ENCODE peak calls at places on chromosomes 3 and 15, in nine cellular contexts. H is right cardiac atrium; E is CD8-positive, alpha-beta memory T cell; Z is activated CD4-positive, alpha-beta T cell treated with anti-CD3 and anti-CD28 coated beads for 24 hours; W is neuronal stem cell; I is NCI-H748 treated with DMSO at 0.1 percent for 48 hours; U is activated naive CD4-positive, alpha-beta T cell treated with anti-CD3 and anti-CD28 coated beads, Interleukin-2, amount 10 ng/mL, durations not matched to agents 7 days and 5 days; V is naive thymus-derived CD8-positive, alpha-beta T cell; P is kidney glomerular epithelial cell. L is an unnamed sample.

GRCh38 chr3:94083261-94083660 is 20.4 kb downstream of the NSUN3 start:
- DNase-seq in Z (no peak), H (no peak), E (no peak), P (no peak), I (no peak), V (no peak), U (no peak), W (no peak), L (no peak)

GRCh38 chr3:186432189-186432588 is 70.2 kb upstream of the DGKG start:
- DNase-seq in E (no peak), P (peak), Z (no peak), V (no peak), H (no peak), U (no peak), I (no peak), W (no peak), L (no peak)

GRCh38 chr15:98649996-98650870 is 1.9 kb downstream of the IGF1R start:
- DNase-seq in H (peak), W (no peak), E (peak), P (peak), Z (peak), U (peak), V (peak), I (no peak), L (peak)

GRCh38 chr3:46675843-46676567 is 17.5 kb downstream of the ALS2CL start:
- DNase-seq in W (no peak), Z (no peak), U (no peak), I (no peak), H (peak), P (no peak), E (peak), V (no peak), L (peak)

GRCh38 chr3:71305246-71306206 is 278.0 kb downstream of the FOXP1 start:
- DNase-seq in I (peak), Z (no peak), V (peak), P (peak), W (peak), U (peak), E (no peak), H (no peak), L (peak)

GRCh38 chr3:143343031-143343430 is 223.5 kb downstream of the CHST2 start:
- DNase-seq in U (no peak), I (no peak), W (no peak), Z (no peak), H (no peak), P (no peak), V (no peak), E (no peak), L (no peak)

GRCh38 chr15:81843226-81843625 is 202.6 kb downstream of the MEX3B start:
- DNase-seq in P (no peak), H (no peak), E (no peak), W (no peak), U (no peak), Z (no peak), I (no peak), V (no peak), L (no peak)

GRCh38 chr3:153591566-153592221 is 429.7 kb downstream of the RAP2B start:
- DNase-seq in Z (no peak), H (no peak), U (no peak), E (no peak), W (no peak), V (no peak), P (no peak), I (no peak), L (no peak)

GRCh38 chr3:9129366-9129765 is 120.1 kb downstream of the SRGAP3 start:
- DNase-seq in W (no peak), I (no peak), V (no peak), H (no peak), E (no peak), Z (no peak), P (no peak), U (no peak), L (no peak)

GRCh38 chr3:178982138-178982537 is 89.5 kb downstream of the ZMAT3 start:
- DNase-seq in V (no peak), U (no peak), E (no peak), Z (no peak), H (no peak), I (no peak), P (no peak), W (no peak), L (no peak)

GRCh38 chr15:90986790-90987507 is 7.4 kb downstream of the PRC1 start:
- DNase-seq in H (no peak), Z (no peak), E (no peak), W (no peak), V (no peak), I (no peak), U (no peak), P (no peak), L (no peak)

GRCh38 chr15:100717596-100717995 is 115.2 kb downstream of the ASB7 start:
- DNase-seq in H (no peak), E (no peak), V (no peak), W (no peak), I (no peak), U (no peak), P (no peak), Z (no peak), L (no peak)

GRCh38 chr3:130383424-130383823 is 38.0 kb downstream of the COL6A5 start:
- DNase-seq in I (no peak), P (no peak), H (no peak), E (no peak), Z (no peak), U (no peak), W (no peak), V (no peak), L (no peak)

GRCh38 chr3:116192464-116192863 is 252.8 kb downstream of the LSAMP start:
- DNase-seq in E (no peak), U (no peak), I (no peak), V (no peak), H (no peak), W (no peak), P (no peak), Z (no peak), L (no peak)

L was measured in Right ventricle myocardium superior.